ENCODE peak calls at places on chromosomes 5 and 9, in nine cellular contexts. L is coronary artery; U is HTR-8/SVneo; J is NCI-H2107; K is AG10803; I is activated T-cell treated with anti-CD3 and anti-CD28 coated beads, Interleukin-2, amount 50 U/mL, for 72 hours; S is LoVo; Q is tibial artery; E is GM19239. T is an unnamed sample.

GRCh38 chr9:7976856-7977255 is 177.3 kb upstream of the DMAC1 start:
- DNase-seq in K (no peak), E (no peak), J (no peak), Q (no peak), U (no peak), S (no peak), I (no peak), L (no peak), T (no peak)

GRCh38 chr5:55544341-55544740 is 9.6 kb upstream of the PLPP1 start:
- DNase-seq in U (no peak), J (no peak), Q (no peak), L (no peak), K (peak; percentile 35), S (no peak), E (no peak), I (no peak), T (no peak)

GRCh38 chr5:15929616-15930303 is 249.8 kb downstream of the MARCHF11 start:
- DNase-seq in J (no peak), I (no peak), Q (no peak), K (peak; percentile 89), L (no peak), E (no peak), S (no peak), U (no peak), T (no peak)

GRCh38 chr5:89929173-89929572 is 480.4 kb downstream of the CETN3 start:
- DNase-seq in L (no peak), E (no peak), S (no peak), U (no peak), I (no peak), K (no peak), Q (no peak), J (no peak), T (no peak)

GRCh38 chr9:12935714-12936113 is 160.9 kb downstream of the LURAP1L start:
- DNase-seq in S (no peak), I (no peak), E (no peak), L (no peak), K (peak; percentile 83), U (no peak), Q (no peak), J (no peak), T (no peak)

GRCh38 chr9:33082135-33082534 is 5.7 kb upstream of the SMU1 start:
- DNase-seq in K (no peak), J (no peak), S (no peak), E (no peak), Q (no peak), L (no peak), I (peak; percentile 15), U (no peak), T (no peak)

GRCh38 chr9:75432386-75432785 is 344.1 kb downstream of the OSTF1 start:
- DNase-seq in E (no peak), Q (peak; percentile 81), I (no peak), J (no peak), L (no peak), U (no peak), S (no peak), K (no peak), T (no peak)

GRCh38 chr9:130348341-130348740 is 82.8 kb downstream of the HMCN2 start:
- DNase-seq in E (no peak), I (no peak), U (no peak), J (no peak), L (no peak), K (no peak), Q (no peak), S (no peak), T (no peak)

GRCh38 chr5:36638056-36638455 is 31.6 kb downstream of the SLC1A3 start:
- DNase-seq in L (no peak), I (no peak), K (no peak), Q (no peak), J (no peak), S (peak; percentile 21), E (no peak), U (no peak), T (no peak)

GRCh38 chr5:38872826-38873225 is 27.0 kb downstream of the OSMR start:
- DNase-seq in U (no peak), Q (no peak), J (no peak), L (no peak), S (no peak), E (no peak), K (peak; percentile 28), I (no peak), T (no peak)

GRCh38 chr5:21391506-21391905 is 1403.5 kb upstream of the CDH18 start:
- DNase-seq in U (no peak), L (no peak), I (no peak), Q (no peak), J (no peak), E (no peak), S (no peak), K (no peak), T (no peak)

GRCh38 chr9:99257723-99258364 is 35.8 kb downstream of the SEC61B start:
- DNase-seq in Q (no peak), K (no peak), J (no peak), E (no peak), U (no peak), I (no peak), S (no peak), L (no peak), T (no peak)

T was measured in NCI-H1417 treated with DMSO at 0.1 percent for 48 hours.